ENCODE peak calls at places on chromosomes 7 and 10, in five cellular contexts. One of them, this sample, is unnamed. For H3K36me3, the result is how much of the 10 kb centered on the place peaks cover.

GRCh38 chr10:132728741-132729140 is 57.2 kb downstream of the NKX6-2 start:
- DNase-seq in HepG2: no peak
- DNase-seq in tibial nerve: no peak
- DNase-seq in suprapubic skin: no peak
- DNase-seq in ovary: no peak
- DNase-seq in this sample: no peak

GRCh38 chr7:129351320-129351719 is 82.9 kb upstream of the STRIP2 start:
- DNase-seq in tibial nerve: no peak
- DNase-seq in ovary: no peak
- DNase-seq in suprapubic skin: no peak
- DNase-seq in HepG2: no peak
- DNase-seq in this sample: no peak

GRCh38 chr7:151757274-151757673 is 119.6 kb downstream of the PRKAG2 start:
- DNase-seq in HepG2: no peak
- DNase-seq in ovary: no peak
- DNase-seq in tibial nerve: no peak
- DNase-seq in suprapubic skin: no peak
- DNase-seq in this sample: no peak

GRCh38 chr7:142443614-142444013 is 185.8 kb upstream of the PRSS58 start:
- DNase-seq in tibial nerve: no peak
- DNase-seq in suprapubic skin: no peak
- DNase-seq in HepG2: no peak
- DNase-seq in ovary: no peak
- DNase-seq in this sample: no peak

GRCh38 chr7:75639893-75640600 is 98.7 kb downstream of the HIP1 start:
- DNase-seq in ovary: no peak
- DNase-seq in suprapubic skin: no peak
- DNase-seq in HepG2: no peak
- DNase-seq in tibial nerve: no peak
- DNase-seq in this sample: no peak

GRCh38 chr7:129502708-129503685 is 666 bp downstream of the SMKR1 start:
- DNase-seq in HepG2: no peak
- DNase-seq in suprapubic skin: no peak
- DNase-seq in tibial nerve: no peak
- DNase-seq in ovary: no peak
- DNase-seq in this sample: no peak

GRCh38 chr7:44284881-44285541 is 40.4 kb downstream of the CAMK2B start:
- DNase-seq in tibial nerve: no peak
- DNase-seq in suprapubic skin: peak
- DNase-seq in HepG2: no peak
- DNase-seq in ovary: peak
- DNase-seq in this sample: peak

GRCh38 chr7:16891874-16892620 is 10.3 kb upstream of the AGR3 start:
- DNase-seq in ovary: no peak
- DNase-seq in HepG2: no peak
- DNase-seq in suprapubic skin: no peak
- DNase-seq in tibial nerve: no peak
- DNase-seq in this sample: no peak

GRCh38 chr7:98079891-98080653 is 26.6 kb upstream of the LMTK2 start:
- DNase-seq in ovary: no peak
- DNase-seq in tibial nerve: no peak
- DNase-seq in HepG2: no peak
- DNase-seq in suprapubic skin: no peak
- DNase-seq in this sample: no peak

GRCh38 chr10:89221919-89222318 is 14.8 kb upstream of the CH25H start:
- DNase-seq in ovary: no peak
- DNase-seq in suprapubic skin: no peak
- DNase-seq in HepG2: no peak
- DNase-seq in tibial nerve: no peak
- DNase-seq in this sample: no peak

GRCh38 chr7:119086026-119086425 is 861.5 kb downstream of the ANKRD7 start:
- DNase-seq in ovary: no peak
- DNase-seq in suprapubic skin: no peak
- DNase-seq in tibial nerve: no peak
- DNase-seq in HepG2: no peak
- DNase-seq in this sample: no peak

GRCh38 chr7:98469088-98469487 is 68.2 kb upstream of the BAIAP2L1 start:
- DNase-seq in suprapubic skin: no peak
- DNase-seq in HepG2: no peak
- DNase-seq in ovary: no peak
- DNase-seq in tibial nerve: no peak
- DNase-seq in this sample: no peak

GRCh38 chr7:106568680-106569499 is 92.1 kb downstream of the CCDC71L start:
- DNase-seq in HepG2: no peak
- DNase-seq in suprapubic skin: no peak
- DNase-seq in tibial nerve: no peak
- DNase-seq in ovary: no peak
- DNase-seq in this sample: no peak

GRCh38 chr7:139108256-139109187 is 998 bp downstream of the ZC3HAV1 start:
- DNase-seq in tibial nerve: no peak
- DNase-seq in ovary: peak
- DNase-seq in HepG2: no peak
- DNase-seq in suprapubic skin: peak
- DNase-seq in this sample: peak

GRCh38 chr7:115995701-115996100 is 34.9 kb downstream of the TFEC start:
- DNase-seq in HepG2: no peak
- DNase-seq in suprapubic skin: no peak
- DNase-seq in ovary: no peak
- DNase-seq in tibial nerve: no peak
- DNase-seq in this sample: no peak

GRCh38 chr10:103852189-103852711 is 3.1 kb downstream of the SH3PXD2A start:
- DNase-seq in HepG2: no peak
- DNase-seq in ovary: no peak
- DNase-seq in suprapubic skin: peak
- DNase-seq in tibial nerve: no peak
- DNase-seq in this sample: no peak

GRCh38 chr10:7258948-7259523 is 151.8 kb downstream of the SFMBT2 start:
- DNase-seq in suprapubic skin: no peak
- DNase-seq in HepG2: no peak
- DNase-seq in tibial nerve: no peak
- DNase-seq in ovary: no peak
- DNase-seq in this sample: no peak

GRCh38 chr10:65470986-65471385 is 1454.8 kb upstream of the LRRTM3 start:
- DNase-seq in HepG2: no peak
- DNase-seq in tibial nerve: no peak
- DNase-seq in suprapubic skin: no peak
- DNase-seq in ovary: no peak
- DNase-seq in this sample: no peak

GRCh38 chr10:132557696-132558515 is 20.3 kb downstream of the INPP5A start:
- DNase-seq in tibial nerve: no peak
- DNase-seq in ovary: no peak
- DNase-seq in suprapubic skin: no peak
- DNase-seq in HepG2: no peak
- DNase-seq in this sample: peak

GRCh38 chr7:135512135-135512887 is 2.4 kb upstream of the CNOT4 start:
- DNase-seq in HepG2: peak
- DNase-seq in tibial nerve: no peak
- DNase-seq in ovary: no peak
- DNase-seq in suprapubic skin: no peak
- DNase-seq in this sample: no peak

GRCh38 chr7:30179016-30179436 is 44.2 kb downstream of the MTURN start:
- DNase-seq in ovary: no peak
- DNase-seq in tibial nerve: no peak
- DNase-seq in HepG2: no peak
- DNase-seq in suprapubic skin: no peak
- DNase-seq in this sample: no peak

GRCh38 chr7:120718361-120718760 is 139.6 kb downstream of the TSPAN12 start:
- DNase-seq in tibial nerve: no peak
- DNase-seq in suprapubic skin: no peak
- DNase-seq in HepG2: no peak
- DNase-seq in ovary: no peak
- DNase-seq in this sample: no peak

GRCh38 chr10:35208536-35208935 is 81.9 kb downstream of the CREM start:
- DNase-seq in suprapubic skin: no peak
- DNase-seq in HepG2: no peak
- DNase-seq in ovary: no peak
- DNase-seq in tibial nerve: no peak
- DNase-seq in this sample: no peak

GRCh38 chr7:82631998-82632397 is 188.4 kb upstream of the CACNA2D1 start:
- DNase-seq in suprapubic skin: no peak
- DNase-seq in HepG2: no peak
- DNase-seq in ovary: no peak
- DNase-seq in tibial nerve: no peak
- DNase-seq in this sample: no peak

GRCh38 chr7:21338728-21339164 is 89.1 kb upstream of the SP4 start:
- DNase-seq in tibial nerve: no peak
- DNase-seq in suprapubic skin: no peak
- DNase-seq in ovary: no peak
- DNase-seq in HepG2: no peak
- DNase-seq in this sample: no peak

GRCh38 chr10:90087197-90088007 is 386.0 kb downstream of the KIF20B start:
- DNase-seq in tibial nerve: no peak
- DNase-seq in HepG2: no peak
- DNase-seq in suprapubic skin: no peak
- DNase-seq in ovary: no peak
- DNase-seq in this sample: no peak

GRCh38 chr10:133267293-133267692 is 9.4 kb downstream of the ADAM8 start:
- DNase-seq in suprapubic skin: no peak
- DNase-seq in HepG2: no peak
- DNase-seq in ovary: no peak
- DNase-seq in tibial nerve: no peak
- DNase-seq in this sample: no peak

GRCh38 chr7:144477348-144477747 is 73.9 kb upstream of the NOBOX start:
- DNase-seq in suprapubic skin: no peak
- DNase-seq in tibial nerve: no peak
- DNase-seq in HepG2: no peak
- DNase-seq in ovary: no peak
- DNase-seq in this sample: no peak

GRCh38 chr7:144484445-144484844 is 81.0 kb upstream of the NOBOX start:
- DNase-seq in HepG2: no peak
- DNase-seq in suprapubic skin: no peak
- DNase-seq in tibial nerve: no peak
- DNase-seq in ovary: no peak
- DNase-seq in this sample: no peak

GRCh38 chr7:144483189-144483588 is 79.7 kb upstream of the NOBOX start:
- DNase-seq in tibial nerve: no peak
- DNase-seq in suprapubic skin: no peak
- DNase-seq in ovary: no peak
- DNase-seq in HepG2: no peak
- DNase-seq in this sample: no peak

GRCh38 chr7:144481863-144482262 is 78.4 kb upstream of the NOBOX start:
- DNase-seq in HepG2: no peak
- DNase-seq in ovary: no peak
- DNase-seq in suprapubic skin: no peak
- DNase-seq in tibial nerve: no peak
- DNase-seq in this sample: no peak
- TF ChIP-seq EP300 in HepG2: no peak
- TF ChIP-seq EP300 in ovary: no peak
- TF ChIP-seq EP300 in suprapubic skin: no peak
- TF ChIP-seq EP300 in tibial nerve: no peak
- TF ChIP-seq EP300 in this sample: no peak

GRCh38 chr10:11276475-11276990 is 258.9 kb downstream of the CELF2 start:
- DNase-seq in suprapubic skin: no peak
- DNase-seq in tibial nerve: no peak
- DNase-seq in ovary: no peak
- DNase-seq in HepG2: no peak
- DNase-seq in this sample: no peak

GRCh38 chr10:11280187-11280932 is 262.7 kb downstream of the CELF2 start:
- DNase-seq in HepG2: no peak
- DNase-seq in tibial nerve: no peak
- DNase-seq in ovary: no peak
- DNase-seq in suprapubic skin: no peak
- DNase-seq in this sample: no peak

GRCh38 chr10:11282156-11282555 is 264.5 kb downstream of the CELF2 start:
- DNase-seq in HepG2: no peak
- DNase-seq in suprapubic skin: no peak
- DNase-seq in tibial nerve: no peak
- DNase-seq in ovary: no peak
- DNase-seq in this sample: no peak

GRCh38 chr10:11282661-11283060 is 265.0 kb downstream of the CELF2 start:
- DNase-seq in suprapubic skin: no peak
- DNase-seq in tibial nerve: no peak
- DNase-seq in HepG2: no peak
- DNase-seq in ovary: no peak
- DNase-seq in this sample: no peak

GRCh38 chr10:11279286-11279685 is 261.6 kb downstream of the CELF2 start:
- DNase-seq in suprapubic skin: no peak
- DNase-seq in ovary: no peak
- DNase-seq in HepG2: no peak
- DNase-seq in tibial nerve: no peak
- DNase-seq in this sample: no peak
- H3K36me3 ChIP-seq in suprapubic skin: under half
- H3K36me3 ChIP-seq in ovary: under half
- H3K36me3 ChIP-seq in HepG2: under half
- H3K36me3 ChIP-seq in tibial nerve: half or more
- H3K36me3 ChIP-seq in this sample: under half

GRCh38 chr7:74304550-74304949 is 15.3 kb downstream of the CLIP2 start:
- DNase-seq in ovary: no peak
- DNase-seq in suprapubic skin: no peak
- DNase-seq in tibial nerve: no peak
- DNase-seq in HepG2: no peak
- DNase-seq in this sample: no peak

GRCh38 chr7:74305987-74306736 is 17.0 kb downstream of the CLIP2 start:
- DNase-seq in suprapubic skin: no peak
- DNase-seq in HepG2: no peak
- DNase-seq in tibial nerve: no peak
- DNase-seq in ovary: peak
- DNase-seq in this sample: no peak

GRCh38 chr7:74302745-74303221 is 13.6 kb downstream of the CLIP2 start:
- DNase-seq in ovary: no peak
- DNase-seq in HepG2: no peak
- DNase-seq in tibial nerve: no peak
- DNase-seq in suprapubic skin: no peak
- DNase-seq in this sample: no peak

GRCh38 chr7:74307738-74308505 is 18.7 kb downstream of the CLIP2 start:
- DNase-seq in suprapubic skin: no peak
- DNase-seq in tibial nerve: no peak
- DNase-seq in ovary: no peak
- DNase-seq in HepG2: no peak
- DNase-seq in this sample: no peak

GRCh38 chr7:74306737-74307469 is 17.7 kb downstream of the CLIP2 start:
- DNase-seq in suprapubic skin: no peak
- DNase-seq in HepG2: no peak
- DNase-seq in tibial nerve: no peak
- DNase-seq in ovary: peak
- DNase-seq in this sample: no peak
- TF ChIP-seq EP300 in suprapubic skin: no peak
- TF ChIP-seq EP300 in HepG2: no peak
- TF ChIP-seq EP300 in tibial nerve: peak
- TF ChIP-seq EP300 in ovary: no peak
- TF ChIP-seq EP300 in this sample: no peak

GRCh38 chr7:104198673-104199278 is 9.0 kb downstream of the ORC5 start:
- DNase-seq in tibial nerve: no peak
- DNase-seq in suprapubic skin: no peak
- DNase-seq in HepG2: no peak
- DNase-seq in ovary: no peak
- DNase-seq in this sample: no peak
- H3K36me3 ChIP-seq in tibial nerve: half or more
- H3K36me3 ChIP-seq in suprapubic skin: half or more
- H3K36me3 ChIP-seq in HepG2: under half
- H3K36me3 ChIP-seq in ovary: under half
- H3K36me3 ChIP-seq in this sample: under half

GRCh38 chr7:130912910-130913720 is 179.1 kb upstream of the KLF14 start:
- DNase-seq in HepG2: peak
- DNase-seq in ovary: peak
- DNase-seq in suprapubic skin: peak
- DNase-seq in tibial nerve: peak
- DNase-seq in this sample: peak
- TF ChIP-seq EP300 in HepG2: peak
- TF ChIP-seq EP300 in ovary: peak
- TF ChIP-seq EP300 in suprapubic skin: peak
- TF ChIP-seq EP300 in tibial nerve: peak
- TF ChIP-seq EP300 in this sample: peak

GRCh38 chr10:67903581-67903980 is 19.1 kb downstream of the SIRT1 start:
- DNase-seq in tibial nerve: no peak
- DNase-seq in ovary: no peak
- DNase-seq in suprapubic skin: no peak
- DNase-seq in HepG2: no peak
- DNase-seq in this sample: no peak
- H3K36me3 ChIP-seq in tibial nerve: half or more
- H3K36me3 ChIP-seq in ovary: under half
- H3K36me3 ChIP-seq in suprapubic skin: half or more
- H3K36me3 ChIP-seq in HepG2: under half
- H3K36me3 ChIP-seq in this sample: half or more